ENCODE peak calls at places on chromosomes 6 and 20, in nine cellular contexts. V, I, J, B, R, E, C, Y and P are unnamed samples.

GRCh38 chr20:577167-577791 is 32.8 kb downstream of the TCF15 start:
- DNase-seq in V (no peak), I (no peak), J (no peak), B (no peak), R (no peak), E (peak), C (no peak), Y (no peak), P (no peak)

GRCh38 chr6:42104095-42104806 is 38.2 kb downstream of the C6orf132 start:
- DNase-seq in V (no peak), I (peak), J (no peak), B (no peak), R (peak), E (peak), C (peak), Y (no peak), P (no peak)

GRCh38 chr6:1903780-1904493 is 294.2 kb downstream of the FOXC1 start:
- DNase-seq in V (no peak), I (no peak), J (no peak), B (no peak), R (no peak), E (peak), C (no peak), Y (no peak), P (no peak)

GRCh38 chr20:38961530-38962043 is 557 bp upstream of the DHX35 start:
- DNase-seq in V (no peak), I (no peak), J (no peak), B (no peak), R (no peak), E (no peak), C (no peak), Y (no peak), P (no peak)

GRCh38 chr6:35025241-35026188 is 115.6 kb downstream of the TCP11 start:
- DNase-seq in V (peak), I (no peak), J (no peak), B (no peak), R (no peak), E (peak), C (no peak), Y (no peak), P (no peak)

GRCh38 chr6:169935348-169935718 is 183.9 kb downstream of the ERMARD start:
- DNase-seq in V (peak), I (no peak), J (no peak), B (no peak), R (no peak), E (no peak), C (no peak), Y (no peak), P (no peak)

GRCh38 chr20:31835977-31836852 is 9.2 kb downstream of the FOXS1 start:
- DNase-seq in V (peak), I (no peak), J (peak), B (peak), R (no peak), E (no peak), C (no peak), Y (peak), P (peak)

GRCh38 chr6:113856571-113857564 is at the start of gene MARCKS:
- DNase-seq in V (peak), I (peak), J (no peak), B (peak), R (peak), E (peak), C (no peak), Y (peak), P (no peak)

GRCh38 chr20:50724851-50725721 is 6.3 kb upstream of the PARD6B start:
- DNase-seq in V (peak), I (peak), J (no peak), B (peak), R (no peak), E (no peak), C (no peak), Y (peak), P (peak)

GRCh38 chr20:20466341-20466879 is 98.5 kb downstream of the INSM1 start:
- DNase-seq in V (peak), I (no peak), J (no peak), B (peak), R (no peak), E (no peak), C (no peak), Y (no peak), P (no peak)

GRCh38 chr6:109332748-109333147 is 49.5 kb downstream of the CD164 start:
- DNase-seq in V (no peak), I (no peak), J (no peak), B (no peak), R (no peak), E (no peak), C (no peak), Y (no peak), P (no peak)

GRCh38 chr20:50194831-50195523 is 4.3 kb downstream of the CEBPB start:
- DNase-seq in V (no peak), I (no peak), J (no peak), B (no peak), R (no peak), E (no peak), C (no peak), Y (no peak), P (no peak)

GRCh38 chr20:25573288-25574251 is 11.8 kb downstream of the NINL start:
- DNase-seq in V (no peak), I (no peak), J (no peak), B (peak), R (no peak), E (no peak), C (no peak), Y (no peak), P (no peak)

GRCh38 chr20:62616728-62617621 is 25.3 kb upstream of the SLCO4A1 start:
- DNase-seq in V (peak), I (peak), J (no peak), B (no peak), R (peak), E (peak), C (peak), Y (peak), P (no peak)

GRCh38 chr6:34148864-34149810 is 3.2 kb upstream of the GRM4 start:
- DNase-seq in V (no peak), I (no peak), J (no peak), B (no peak), R (no peak), E (no peak), C (no peak), Y (no peak), P (no peak)

GRCh38 chr6:15755555-15755954 is 92.7 kb upstream of the DTNBP1 start:
- DNase-seq in V (peak), I (no peak), J (no peak), B (peak), R (no peak), E (no peak), C (no peak), Y (no peak), P (no peak)

GRCh38 chr6:105318660-105319059 is 84.2 kb downstream of the PREP start:
- DNase-seq in V (peak), I (no peak), J (no peak), B (no peak), R (no peak), E (no peak), C (no peak), Y (no peak), P (peak)